ENCODE peak calls at places on chromosomes 11 and 22, in nine cellular contexts. One of them, this sample, is unnamed.

GRCh38 chr22:40853330-40853729 is 3.1 kb downstream of the ST13 start:
- DNase-seq in A673: no peak
- DNase-seq in BJ: no peak
- DNase-seq in heart right ventricle: no peak
- DNase-seq in body of pancreas: peak; percentile 23
- DNase-seq in Caco-2: no peak
- DNase-seq in A549: no peak
- DNase-seq in lower lobe of right lung: no peak
- DNase-seq in HFF-Myc: no peak
- DNase-seq in this sample: no peak

GRCh38 chr11:35427158-35427557 is 7.8 kb upstream of the SLC1A2 start:
- DNase-seq in A673: no peak
- DNase-seq in BJ: peak; percentile 17
- DNase-seq in heart right ventricle: no peak
- DNase-seq in body of pancreas: no peak
- DNase-seq in Caco-2: no peak
- DNase-seq in A549: no peak
- DNase-seq in lower lobe of right lung: no peak
- DNase-seq in HFF-Myc: no peak
- DNase-seq in this sample: peak; percentile 79

GRCh38 chr22:41534219-41534618 is 10.1 kb downstream of the POLR3H start:
- DNase-seq in A673: no peak
- DNase-seq in BJ: no peak
- DNase-seq in heart right ventricle: no peak
- DNase-seq in body of pancreas: no peak
- DNase-seq in Caco-2: no peak
- DNase-seq in A549: no peak
- DNase-seq in lower lobe of right lung: no peak
- DNase-seq in HFF-Myc: no peak
- DNase-seq in this sample: no peak

GRCh38 chr11:25855916-25856315 is 476.0 kb upstream of the ANO3 start:
- DNase-seq in A673: no peak
- DNase-seq in BJ: no peak
- DNase-seq in heart right ventricle: no peak
- DNase-seq in body of pancreas: no peak
- DNase-seq in Caco-2: no peak
- DNase-seq in A549: no peak
- DNase-seq in lower lobe of right lung: no peak
- DNase-seq in HFF-Myc: no peak
- DNase-seq in this sample: no peak

GRCh38 chr11:93059074-93059957 is 89.9 kb downstream of the MTNR1B start:
- DNase-seq in A673: peak; percentile 67
- DNase-seq in BJ: no peak
- DNase-seq in heart right ventricle: no peak
- DNase-seq in body of pancreas: no peak
- DNase-seq in Caco-2: no peak
- DNase-seq in A549: no peak
- DNase-seq in lower lobe of right lung: no peak
- DNase-seq in HFF-Myc: peak; percentile 25
- DNase-seq in this sample: no peak

GRCh38 chr11:83574516-83574915 is 288.3 kb upstream of the CCDC90B start:
- DNase-seq in A673: no peak
- DNase-seq in BJ: no peak
- DNase-seq in heart right ventricle: no peak
- DNase-seq in body of pancreas: no peak
- DNase-seq in Caco-2: no peak
- DNase-seq in A549: no peak
- DNase-seq in lower lobe of right lung: no peak
- DNase-seq in HFF-Myc: no peak
- DNase-seq in this sample: no peak

GRCh38 chr11:22670803-22671202 is 4.4 kb downstream of the GAS2 start:
- DNase-seq in A673: peak; percentile 43
- DNase-seq in BJ: no peak
- DNase-seq in heart right ventricle: no peak
- DNase-seq in body of pancreas: no peak
- DNase-seq in Caco-2: peak; percentile 52
- DNase-seq in A549: peak; percentile 24
- DNase-seq in lower lobe of right lung: no peak
- DNase-seq in HFF-Myc: no peak
- DNase-seq in this sample: no peak

GRCh38 chr11:111428113-111428876 is 49.2 kb upstream of the POU2AF1 start:
- DNase-seq in A673: no peak
- DNase-seq in BJ: no peak
- DNase-seq in heart right ventricle: no peak
- DNase-seq in body of pancreas: no peak
- DNase-seq in Caco-2: no peak
- DNase-seq in A549: no peak
- DNase-seq in lower lobe of right lung: no peak
- DNase-seq in HFF-Myc: no peak
- DNase-seq in this sample: no peak

GRCh38 chr11:48005133-48005532 is 24.8 kb downstream of the PTPRJ start:
- DNase-seq in A673: no peak
- DNase-seq in BJ: no peak
- DNase-seq in heart right ventricle: no peak
- DNase-seq in body of pancreas: no peak
- DNase-seq in Caco-2: no peak
- DNase-seq in A549: no peak
- DNase-seq in lower lobe of right lung: no peak
- DNase-seq in HFF-Myc: no peak
- DNase-seq in this sample: no peak

GRCh38 chr22:40436460-40437431 is 66.4 kb downstream of the SGSM3 start:
- DNase-seq in A673: peak; percentile 50
- DNase-seq in BJ: no peak
- DNase-seq in heart right ventricle: no peak
- DNase-seq in body of pancreas: peak; percentile 28
- DNase-seq in Caco-2: peak; percentile 40
- DNase-seq in A549: peak; percentile 70
- DNase-seq in lower lobe of right lung: no peak
- DNase-seq in HFF-Myc: no peak
- DNase-seq in this sample: no peak

GRCh38 chr11:34750692-34751405 is 130.0 kb downstream of the EHF start:
- DNase-seq in A673: no peak
- DNase-seq in BJ: no peak
- DNase-seq in heart right ventricle: no peak
- DNase-seq in body of pancreas: no peak
- DNase-seq in Caco-2: no peak
- DNase-seq in A549: no peak
- DNase-seq in lower lobe of right lung: no peak
- DNase-seq in HFF-Myc: no peak
- DNase-seq in this sample: no peak

GRCh38 chr11:46345881-46346484 is 1.3 kb upstream of the DGKZ start:
- DNase-seq in A673: no peak
- DNase-seq in BJ: no peak
- DNase-seq in heart right ventricle: no peak
- DNase-seq in body of pancreas: no peak
- DNase-seq in Caco-2: no peak
- DNase-seq in A549: no peak
- DNase-seq in lower lobe of right lung: no peak
- DNase-seq in HFF-Myc: no peak
- DNase-seq in this sample: no peak

GRCh38 chr11:64037027-64037633 is 1.4 kb downstream of the FLRT1 start:
- DNase-seq in A673: no peak
- DNase-seq in BJ: no peak
- DNase-seq in heart right ventricle: no peak
- DNase-seq in body of pancreas: no peak
- DNase-seq in Caco-2: no peak
- DNase-seq in A549: no peak
- DNase-seq in lower lobe of right lung: no peak
- DNase-seq in HFF-Myc: no peak
- DNase-seq in this sample: no peak

GRCh38 chr11:36010010-36010740 is 66.3 kb downstream of the LDLRAD3 start:
- DNase-seq in A673: no peak
- DNase-seq in BJ: no peak
- DNase-seq in heart right ventricle: no peak
- DNase-seq in body of pancreas: no peak
- DNase-seq in Caco-2: no peak
- DNase-seq in A549: no peak
- DNase-seq in lower lobe of right lung: no peak
- DNase-seq in HFF-Myc: no peak
- DNase-seq in this sample: no peak

GRCh38 chr11:105821781-105822180 is 200.3 kb downstream of the MSANTD4 start:
- DNase-seq in A673: no peak
- DNase-seq in BJ: no peak
- DNase-seq in heart right ventricle: no peak
- DNase-seq in body of pancreas: no peak
- DNase-seq in Caco-2: no peak
- DNase-seq in A549: no peak
- DNase-seq in lower lobe of right lung: no peak
- DNase-seq in HFF-Myc: no peak
- DNase-seq in this sample: no peak

GRCh38 chr22:17575681-17576080 is 12.4 kb downstream of the SLC25A18 start:
- DNase-seq in A673: no peak
- DNase-seq in BJ: no peak
- DNase-seq in heart right ventricle: no peak
- DNase-seq in body of pancreas: no peak
- DNase-seq in Caco-2: no peak
- DNase-seq in A549: no peak
- DNase-seq in lower lobe of right lung: no peak
- DNase-seq in HFF-Myc: no peak
- DNase-seq in this sample: no peak

GRCh38 chr11:6601041-6601461 is 2.4 kb downstream of the RRP8 start:
- DNase-seq in A673: no peak
- DNase-seq in BJ: no peak
- DNase-seq in heart right ventricle: no peak
- DNase-seq in body of pancreas: no peak
- DNase-seq in Caco-2: no peak
- DNase-seq in A549: no peak
- DNase-seq in lower lobe of right lung: no peak
- DNase-seq in HFF-Myc: no peak
- DNase-seq in this sample: no peak

GRCh38 chr11:131311746-131312145 is 58.7 kb upstream of the NTM start:
- DNase-seq in A673: no peak
- DNase-seq in BJ: no peak
- DNase-seq in heart right ventricle: no peak
- DNase-seq in body of pancreas: no peak
- DNase-seq in Caco-2: no peak
- DNase-seq in A549: no peak
- DNase-seq in lower lobe of right lung: no peak
- DNase-seq in HFF-Myc: no peak
- DNase-seq in this sample: no peak

GRCh38 chr22:33756508-33756949 is 163.7 kb downstream of the LARGE1 start:
- DNase-seq in A673: no peak
- DNase-seq in BJ: no peak
- DNase-seq in heart right ventricle: no peak
- DNase-seq in body of pancreas: no peak
- DNase-seq in Caco-2: no peak
- DNase-seq in A549: no peak
- DNase-seq in lower lobe of right lung: no peak
- DNase-seq in HFF-Myc: no peak
- DNase-seq in this sample: no peak
- TF ChIP-seq CTCF in A673: no peak
- TF ChIP-seq CTCF in BJ: no peak
- TF ChIP-seq CTCF in heart right ventricle: peak; percentile 36
- TF ChIP-seq CTCF in body of pancreas: no peak
- TF ChIP-seq CTCF in Caco-2: no peak
- TF ChIP-seq CTCF in A549: no peak
- TF ChIP-seq CTCF in lower lobe of right lung: no peak
- TF ChIP-seq CTCF in HFF-Myc: no peak
- TF ChIP-seq CTCF in this sample: no peak

GRCh38 chr11:2555891-2556290 is 111.1 kb downstream of the KCNQ1 start:
- DNase-seq in A673: no peak
- DNase-seq in BJ: no peak
- DNase-seq in heart right ventricle: peak; percentile 2
- DNase-seq in body of pancreas: no peak
- DNase-seq in Caco-2: no peak
- DNase-seq in A549: no peak
- DNase-seq in lower lobe of right lung: no peak
- DNase-seq in HFF-Myc: no peak
- DNase-seq in this sample: no peak
- H3K4me3 ChIP-seq in A673: no peak overlapping the region
- H3K4me3 ChIP-seq in BJ: no peak overlapping the region
- H3K4me3 ChIP-seq in heart right ventricle: no peak overlapping the region
- H3K4me3 ChIP-seq in body of pancreas: no peak overlapping the region
- H3K4me3 ChIP-seq in Caco-2: no peak overlapping the region
- H3K4me3 ChIP-seq in A549: no peak overlapping the region
- H3K4me3 ChIP-seq in lower lobe of right lung: no peak overlapping the region
- H3K4me3 ChIP-seq in HFF-Myc: no peak overlapping the region
- H3K4me3 ChIP-seq in this sample: no peak overlapping the region

GRCh38 chr11:62242021-62242420 is at the start of gene SCGB1D2:
- DNase-seq in A673: no peak
- DNase-seq in BJ: no peak
- DNase-seq in heart right ventricle: peak; percentile 57
- DNase-seq in body of pancreas: peak; percentile 83
- DNase-seq in Caco-2: no peak
- DNase-seq in A549: peak; percentile 50
- DNase-seq in lower lobe of right lung: no peak
- DNase-seq in HFF-Myc: no peak
- DNase-seq in this sample: no peak

GRCh38 chr11:62241095-62241494 is 944 bp upstream of the SCGB1D2 start:
- DNase-seq in A673: no peak
- DNase-seq in BJ: no peak
- DNase-seq in heart right ventricle: no peak
- DNase-seq in body of pancreas: no peak
- DNase-seq in Caco-2: no peak
- DNase-seq in A549: no peak
- DNase-seq in lower lobe of right lung: no peak
- DNase-seq in HFF-Myc: no peak
- DNase-seq in this sample: no peak

DNA sequence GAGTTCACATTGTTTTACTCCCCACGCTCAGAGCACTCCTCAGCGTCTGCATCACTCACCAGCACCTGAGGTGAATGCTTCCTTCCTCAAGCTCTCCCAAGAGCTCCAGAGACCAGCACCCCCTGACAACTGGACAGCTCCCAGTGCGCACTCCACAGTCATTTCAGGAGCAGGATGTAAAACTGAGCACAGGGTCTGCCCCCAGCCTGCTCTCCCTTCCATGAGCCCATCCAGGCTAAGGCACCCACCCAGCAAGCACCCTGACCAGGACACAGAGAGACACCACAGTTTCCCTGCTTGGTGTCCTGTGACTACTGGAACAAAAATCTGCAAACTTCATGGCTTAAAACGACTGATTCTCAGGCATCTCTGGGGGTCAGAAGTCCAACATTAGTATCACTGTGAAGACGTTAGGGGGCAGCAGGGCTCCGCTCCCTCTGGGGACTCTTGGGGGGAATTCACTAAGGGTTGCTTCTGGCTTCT is 3.3 kb downstream of the SCGB1D2 start:
- DNase-seq in A673: peak; percentile 35
- DNase-seq in BJ: no peak
- DNase-seq in heart right ventricle: no peak
- DNase-seq in body of pancreas: peak; percentile 16
- DNase-seq in Caco-2: peak; percentile 77
- DNase-seq in A549: peak; percentile 29
- DNase-seq in lower lobe of right lung: no peak
- DNase-seq in HFF-Myc: no peak
- DNase-seq in this sample: no peak
- TF ChIP-seq CTCF in A673: peak; percentile 54
- TF ChIP-seq CTCF in BJ: peak; percentile 12
- TF ChIP-seq CTCF in heart right ventricle: no peak
- TF ChIP-seq CTCF in body of pancreas: no peak
- TF ChIP-seq CTCF in Caco-2: peak; percentile 45
- TF ChIP-seq CTCF in A549: peak; percentile 24
- TF ChIP-seq CTCF in lower lobe of right lung: no peak
- TF ChIP-seq CTCF in HFF-Myc: peak; percentile 39
- TF ChIP-seq CTCF in this sample: no peak

GRCh38 chr22:45125198-45125597 is 38.5 kb upstream of the NUP50 start:
- DNase-seq in A673: no peak
- DNase-seq in BJ: peak; percentile 31
- DNase-seq in heart right ventricle: no peak
- DNase-seq in body of pancreas: no peak
- DNase-seq in Caco-2: no peak
- DNase-seq in A549: no peak
- DNase-seq in lower lobe of right lung: no peak
- DNase-seq in HFF-Myc: no peak
- DNase-seq in this sample: peak; percentile 85
- H3K4me3 ChIP-seq in A673: no peak overlapping the region
- H3K4me3 ChIP-seq in BJ: no peak overlapping the region
- H3K4me3 ChIP-seq in heart right ventricle: no peak overlapping the region
- H3K4me3 ChIP-seq in body of pancreas: no peak overlapping the region
- H3K4me3 ChIP-seq in Caco-2: no peak overlapping the region
- H3K4me3 ChIP-seq in A549: no peak overlapping the region
- H3K4me3 ChIP-seq in lower lobe of right lung: no peak overlapping the region
- H3K4me3 ChIP-seq in HFF-Myc: no peak overlapping the region
- H3K4me3 ChIP-seq in this sample: no peak overlapping the region